ENCODE peak calls at places on chromosome 15, in six cellular contexts. M is cardiac muscle cell, A is heart left ventricle, P is stomach, S is brain microvascular endothelial cell, N is BE2C. Z is an unnamed sample. For H3K27me3, the result is how much of the 10 kb centered on the place peaks cover.

GRCh38 chr15:101210466-101210865 is 41.4 kb downstream of the CHSY1 start:
- DNase-seq in A (no peak), P (no peak), N (no peak), S (no peak), M (no peak), Z (no peak)

GRCh38 chr15:71329041-71329440 is 213.8 kb downstream of the THSD4 start:
- DNase-seq in N (no peak), P (no peak), M (no peak), A (peak), S (peak), Z (no peak)

GRCh38 chr15:60626051-60626450 is 147.1 kb upstream of the ICE2 start:
- DNase-seq in S (no peak), A (no peak), P (no peak), M (no peak), N (peak), Z (no peak)

GRCh38 chr15:73002509-73002908 is 49.8 kb upstream of the NEO1 start:
- DNase-seq in P (no peak), A (no peak), S (peak), N (no peak), M (no peak), Z (no peak)

GRCh38 chr15:71386448-71387236 is 271.4 kb downstream of the THSD4 start:
- DNase-seq in P (no peak), A (no peak), S (no peak), N (no peak), M (peak), Z (no peak)

GRCh38 chr15:74978503-74978902 is 16.9 kb upstream of the SCAMP5 start:
- DNase-seq in M (no peak), N (peak), S (peak), A (no peak), P (no peak), Z (no peak)

GRCh38 chr15:90620379-90621134 is 90.8 kb downstream of the CRTC3 start:
- DNase-seq in A (no peak), P (no peak), N (no peak), M (no peak), S (no peak), Z (no peak)

GRCh38 chr15:87527416-87527815 is 729.1 kb downstream of the NTRK3 start:
- DNase-seq in A (no peak), N (no peak), M (no peak), S (no peak), P (no peak), Z (no peak)

GRCh38 chr15:33600161-33600560 is 289.4 kb downstream of the RYR3 start:
- DNase-seq in P (no peak), S (no peak), A (no peak), M (no peak), N (no peak), Z (no peak)

GRCh38 chr15:73991260-73991659 is 835 bp downstream of the STOML1 start:
- DNase-seq in A (peak), S (no peak), P (no peak), N (peak), M (no peak), Z (no peak)

GRCh38 chr15:70605606-70606410 is 157.6 kb downstream of the UACA start:
- DNase-seq in N (peak), P (peak), M (peak), S (peak), A (peak), Z (peak)

GRCh38 chr15:101489236-101489632 is 273 bp downstream of the PCSK6 start:
- DNase-seq in N (peak), P (peak), M (peak), A (peak), S (no peak), Z (no peak)

GRCh38 chr15:100682468-100682867 is 80.1 kb downstream of the ASB7 start:
- DNase-seq in S (no peak), M (no peak), A (no peak), N (no peak), P (no peak), Z (no peak)

GRCh38 chr15:59283717-59284336 is 77.2 kb downstream of the LDHAL6B start:
- DNase-seq in A (no peak), P (peak), N (no peak), S (no peak), M (no peak), Z (no peak)

GRCh38 chr15:22887157-22887951 is 48.9 kb downstream of the NIPA2 start:
- DNase-seq in N (peak), P (no peak), M (no peak), S (peak), A (peak), Z (peak)

GRCh38 chr15:94968133-94968532 is 736.8 kb downstream of the MCTP2 start:
- DNase-seq in N (no peak), S (peak), M (no peak), A (no peak), P (no peak), Z (no peak)

GRCh38 chr15:74196175-74196574 is 6.4 kb downstream of the STRA6 start:
- DNase-seq in N (peak), S (peak), M (peak), A (peak), P (peak), Z (no peak)

GRCh38 chr15:88256261-88257230 is at the start of gene NTRK3:
- DNase-seq in A (no peak), N (peak), P (no peak), S (no peak), M (peak), Z (no peak)

GRCh38 chr15:85757073-85757938 is 37.4 kb downstream of the KLHL25 start:
- DNase-seq in M (no peak), A (peak), P (no peak), S (no peak), N (no peak), Z (no peak)

GRCh38 chr15:65730560-65731172 is 61.4 kb downstream of the DENND4A start:
- DNase-seq in N (no peak), M (no peak), P (no peak), S (no peak), A (no peak), Z (no peak)

GRCh38 chr15:41936649-41937567 is 35.4 kb downstream of the EHD4 start:
- DNase-seq in N (no peak), S (peak), A (peak), M (no peak), P (peak), Z (no peak)

GRCh38 chr15:93141373-93141790 is 52.4 kb upstream of the RGMA start:
- DNase-seq in M (no peak), P (no peak), A (no peak), N (no peak), S (no peak), Z (no peak)

GRCh38 chr15:59993950-59994401 is 10.1 kb upstream of the FOXB1 start:
- DNase-seq in N (no peak), S (no peak), A (no peak), P (no peak), M (peak), Z (no peak)

GRCh38 chr15:32709295-32710033 is 8.3 kb upstream of the GREM1 start:
- DNase-seq in P (no peak), M (no peak), S (no peak), A (no peak), N (no peak), Z (no peak)

GRCh38 chr15:41692049-41692448 is 31.8 kb downstream of the MGA start:
- DNase-seq in A (no peak), M (peak), S (no peak), N (no peak), P (no peak), Z (no peak)

GRCh38 chr15:74780523-74780982 is 1.3 kb upstream of the CSK start:
- DNase-seq in S (no peak), N (no peak), A (no peak), M (no peak), P (no peak), Z (no peak)

GRCh38 chr15:84760219-84760618 is 11.8 kb downstream of the ZNF592 start:
- DNase-seq in N (no peak), S (no peak), A (no peak), M (no peak), P (no peak), Z (no peak)

GRCh38 chr15:69016021-69016595 is 1.6 kb downstream of the NOX5 start:
- DNase-seq in A (no peak), M (no peak), P (no peak), N (no peak), S (no peak), Z (no peak)

GRCh38 chr15:100725121-100726069 is 123.0 kb downstream of the ASB7 start:
- DNase-seq in A (no peak), M (no peak), P (no peak), S (peak), N (no peak), Z (peak)

DNA sequence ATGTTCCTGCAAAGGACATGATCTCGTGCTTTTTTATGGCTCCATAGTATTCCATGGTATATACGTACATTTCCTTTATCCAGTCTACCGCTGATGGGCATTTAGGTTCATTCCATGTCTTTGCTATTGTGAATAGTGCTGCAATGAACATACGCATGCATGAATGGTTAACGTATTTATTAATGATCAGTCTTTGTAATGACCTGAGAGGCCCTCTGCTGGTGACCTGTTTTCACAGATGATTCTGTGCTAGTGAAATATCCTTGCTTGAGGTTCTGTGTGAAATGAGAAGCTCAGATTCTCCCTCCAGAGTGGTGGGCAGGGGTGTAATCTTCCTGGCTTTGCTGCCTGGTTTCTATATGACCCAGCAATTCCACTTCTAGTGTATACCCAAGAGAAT is 160.2 kb upstream of the RASGRP1 start:
- DNase-seq in P (no peak), N (no peak), S (no peak), A (no peak), M (no peak), Z (no peak)
- TF ChIP-seq CTCF in P (no peak), N (no peak), S (peak), A (no peak), M (no peak), Z (no peak)

DNA sequence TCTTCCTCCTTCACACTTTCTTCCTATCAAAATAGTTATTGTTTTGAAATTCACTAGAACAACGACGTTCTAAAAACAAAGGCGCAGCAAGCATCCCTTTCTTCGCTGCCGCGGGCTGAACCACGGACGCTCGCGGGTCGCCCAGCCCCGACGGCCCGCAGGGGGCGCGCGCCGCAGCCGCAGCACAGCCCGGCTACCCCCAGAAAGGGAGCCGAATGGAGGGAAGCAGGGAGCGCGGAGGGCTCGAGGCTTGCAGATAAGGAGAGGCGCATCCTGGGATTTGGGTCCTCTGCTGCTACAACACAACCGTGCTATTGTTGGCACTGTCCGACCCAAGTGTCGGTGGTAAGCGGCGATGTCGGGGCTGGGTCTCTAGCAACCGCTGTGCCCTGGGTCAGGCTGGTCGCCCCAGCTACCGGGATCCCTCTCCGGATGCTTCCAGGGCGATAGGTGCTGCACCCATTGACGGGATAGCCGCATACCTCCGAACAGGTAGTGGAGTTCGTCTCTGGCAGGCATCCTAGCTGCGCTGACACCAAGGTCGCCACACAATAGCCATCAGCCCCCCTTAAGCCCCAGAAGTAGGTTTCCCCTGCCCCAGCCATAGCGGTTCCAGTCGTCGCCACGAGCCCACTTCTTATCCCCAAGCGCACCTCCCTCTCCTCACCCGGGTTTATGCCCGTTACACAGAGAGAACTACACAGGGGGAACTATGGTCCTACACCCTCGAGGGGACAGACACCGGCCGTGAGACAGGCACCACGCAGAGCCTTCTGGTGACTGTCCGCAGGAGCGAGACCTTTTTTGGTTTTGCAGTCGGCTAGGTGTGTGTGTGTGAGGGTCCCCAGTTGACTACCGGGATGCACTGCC is 6.0 kb downstream of the ONECUT1 start:
- DNase-seq in P (no peak), M (peak), N (peak), A (no peak), S (no peak), Z (no peak)
- H3K27me3 ChIP-seq in P (half or more), M (half or more), N (half or more), A (half or more), S (half or more), Z (half or more)

GRCh38 chr15:67839358-67839928 is 402 bp downstream of the RNU6-1 start:
- DNase-seq in S (no peak), N (peak), A (no peak), M (no peak), P (no peak), Z (no peak)

GRCh38 chr15:67843092-67843501 is 3.3 kb upstream of the RNU6-1 start:
- DNase-seq in S (no peak), A (no peak), P (no peak), M (no peak), N (no peak), Z (no peak)

GRCh38 chr15:67839929-67840746 is at the start of gene RNU6-1:
- DNase-seq in P (peak), S (peak), M (peak), N (peak), A (peak), Z (peak)

GRCh38 chr15:67838789-67839332 is 984 bp downstream of the RNU6-1 start:
- DNase-seq in P (peak), S (no peak), M (peak), A (peak), N (peak), Z (peak)

GRCh38 chr15:67840747-67841634 is 1.1 kb upstream of the RNU6-1 start:
- DNase-seq in A (no peak), M (peak), P (no peak), S (no peak), N (peak), Z (no peak)
- TF ChIP-seq CTCF in A (no peak), M (no peak), P (no peak), S (no peak), N (peak), Z (no peak)

GRCh38 chr15:79432345-79433311 is 492 bp downstream of the MINAR1 start:
- DNase-seq in A (no peak), S (no peak), M (no peak), P (no peak), N (no peak), Z (no peak)

GRCh38 chr15:79433610-79434009 is 1.5 kb downstream of the MINAR1 start:
- DNase-seq in N (peak), S (no peak), P (no peak), M (no peak), A (no peak), Z (no peak)

GRCh38 chr15:79434361-79434760 is 2.2 kb downstream of the MINAR1 start:
- DNase-seq in A (no peak), N (no peak), P (no peak), M (no peak), S (no peak), Z (no peak)

GRCh38 chr15:79430901-79431635 is 1.1 kb upstream of the MINAR1 start:
- DNase-seq in A (no peak), S (no peak), N (peak), M (peak), P (no peak), Z (no peak)

DNA sequence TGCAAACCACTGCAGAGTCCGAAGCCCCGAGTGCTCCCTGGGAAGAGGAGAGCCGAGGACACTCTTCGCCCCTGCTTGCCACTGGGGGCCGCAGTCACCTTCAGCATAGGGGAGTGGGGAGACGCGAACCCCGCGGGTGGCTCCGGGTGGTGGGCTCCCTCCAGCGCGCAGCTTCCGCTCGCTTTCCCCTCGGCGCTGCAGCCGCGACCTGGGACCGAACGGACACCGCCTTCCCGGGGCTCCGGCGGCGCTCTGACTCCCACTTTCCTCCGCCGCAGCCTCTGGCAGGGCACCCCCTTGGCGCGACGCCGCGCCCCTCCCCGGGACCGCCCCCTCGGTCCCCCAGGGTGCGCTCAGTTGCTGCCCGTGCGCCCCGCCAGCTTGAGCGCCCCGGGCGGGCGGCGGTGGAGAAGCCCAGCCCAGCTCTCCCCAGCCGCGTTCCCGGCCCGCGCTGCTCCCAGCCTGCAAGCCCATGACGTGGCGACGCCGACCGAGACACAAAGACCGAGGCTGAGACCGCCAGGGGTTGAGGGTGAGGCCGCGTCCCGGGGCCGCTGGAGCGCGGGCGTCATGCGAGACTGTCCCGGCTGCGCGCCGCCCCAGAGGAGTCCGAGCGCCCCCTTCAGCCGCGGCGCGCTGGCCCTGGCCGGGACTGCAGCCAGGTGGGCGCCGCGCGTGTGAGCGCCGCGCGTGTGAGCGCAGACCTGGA is at the start of gene MINAR1:
- DNase-seq in A (no peak), S (peak), M (peak), N (peak), P (no peak), Z (no peak)
- H3K27me3 ChIP-seq in A (half or more), S (under half), M (half or more), N (under half), P (half or more), Z (half or more)

DNA sequence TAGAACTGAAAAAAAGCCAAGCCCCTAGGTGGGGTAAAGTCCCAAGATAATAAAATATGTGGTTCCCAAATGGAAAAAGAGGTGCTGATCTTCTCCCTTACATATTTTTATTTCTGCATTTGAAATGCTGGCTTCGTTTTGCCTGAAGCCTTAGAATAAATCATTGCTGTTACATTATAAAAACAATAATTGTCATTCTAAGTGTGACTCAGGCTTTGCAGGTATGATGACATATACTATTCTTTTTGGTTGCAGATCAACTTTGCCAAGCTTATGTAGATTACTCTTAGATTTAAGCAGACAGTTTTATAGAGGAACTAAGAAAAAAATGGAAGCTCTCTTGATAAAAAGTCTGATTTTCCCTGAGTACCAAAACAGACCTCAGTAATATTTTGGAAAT is 7.5 kb downstream of the IDH3A start:
- DNase-seq in N (no peak), P (no peak), S (no peak), M (no peak), A (no peak), Z (no peak)
- TF ChIP-seq CTCF in N (no peak), P (no peak), S (no peak), M (no peak), A (no peak), Z (no peak)

DNA sequence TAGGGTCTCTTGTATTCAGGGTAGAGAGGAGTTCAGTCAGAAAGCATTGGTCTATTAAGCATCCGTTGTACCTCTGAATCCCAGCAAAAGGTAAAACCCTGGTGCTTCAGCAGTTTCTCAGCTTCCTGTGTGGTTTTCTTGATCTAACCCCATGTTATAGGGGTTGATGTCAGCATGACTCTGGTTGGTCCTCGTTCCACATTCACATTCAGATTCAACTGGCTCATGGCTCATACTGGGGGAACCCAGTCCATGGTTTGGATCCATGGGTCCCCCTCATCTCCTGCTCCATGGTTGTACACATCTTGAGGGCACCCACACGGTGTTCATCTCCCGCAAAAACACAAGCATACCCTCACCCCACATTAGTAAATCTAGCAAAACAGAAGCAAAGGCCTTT is 47.7 kb upstream of the C2CD4B start:
- DNase-seq in N (no peak), A (no peak), P (no peak), S (no peak), M (no peak), Z (no peak)
- H3K27me3 ChIP-seq in N (under half), A (under half), P (under half), S (under half), M (under half), Z (under half)

DNA sequence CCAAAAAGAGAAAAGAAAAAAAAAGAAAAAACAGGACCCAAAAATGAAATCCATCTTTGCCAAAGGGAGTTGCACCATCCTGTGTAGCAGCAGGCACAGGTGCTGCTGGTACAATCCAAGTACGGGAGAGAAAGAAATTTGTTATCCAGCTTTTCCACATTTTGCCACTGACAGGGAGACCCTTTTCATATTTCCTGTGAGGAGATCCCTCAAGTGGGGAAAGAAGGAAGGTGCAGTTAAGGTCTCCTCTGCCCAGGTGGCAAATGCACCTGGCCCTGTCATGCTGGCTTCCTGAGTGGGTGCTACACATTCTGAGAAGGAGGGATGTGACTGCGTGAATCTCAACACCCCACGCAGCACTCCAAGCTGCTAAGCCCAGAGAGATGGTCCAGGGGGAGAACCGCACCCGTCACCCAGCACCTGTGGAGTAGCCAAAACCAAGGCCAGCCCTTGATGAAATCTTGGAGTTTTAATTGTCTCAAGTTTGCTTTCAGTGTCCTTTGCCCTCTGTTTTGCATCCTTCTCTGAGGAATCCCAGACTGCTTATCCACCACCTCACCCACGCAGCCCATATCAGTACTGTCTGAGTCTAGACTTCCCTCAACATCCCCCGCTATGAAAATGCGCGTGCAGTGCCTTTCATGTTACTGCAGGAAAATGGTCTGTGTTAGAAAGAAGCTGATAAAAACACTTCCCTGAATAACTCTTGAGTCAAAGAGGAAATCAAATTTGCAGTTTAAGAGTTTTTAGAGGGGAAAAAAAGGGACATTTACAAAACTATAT is 141.9 kb upstream of the THBS1 start:
- DNase-seq in N (no peak), A (no peak), M (peak), P (no peak), S (peak), Z (peak)
- TF ChIP-seq CTCF in N (peak), A (no peak), M (peak), P (no peak), S (peak), Z (no peak)

Z was measured in dorsolateral prefrontal cortex.